ENCODE peak calls at places on chromosomes 4 and X, in five cellular contexts. X is sigmoid colon; V is CD8-positive, alpha-beta memory T cell; B is hepatocyte; R is A549. W is an unnamed sample.

GRCh38 chrX:136736690-136737089 is 44.0 kb downstream of the ARHGEF6 start:
- DNase-seq in R (no peak), B (no peak), X (no peak), V (no peak), W (no peak)

GRCh38 chr4:175951794-175952193 is 113.8 kb upstream of the WDR17 start:
- DNase-seq in V (no peak), B (peak; percentile 66), R (no peak), X (no peak), W (no peak)

GRCh38 chr4:6716018-6716911 is at the start of gene BLOC1S4:
- DNase-seq in B (peak; percentile 95), R (peak; percentile 82), X (peak; percentile 94), V (peak; percentile 92), W (peak; percentile 89)

GRCh38 chrX:153983321-153983729 is 10.8 kb downstream of the TMEM187 start:
- DNase-seq in V (no peak), B (no peak), X (no peak), R (no peak), W (no peak)

GRCh38 chr4:147599764-147600163 is 17.4 kb upstream of the TMEM184C start:
- DNase-seq in V (no peak), R (no peak), B (no peak), X (no peak), W (no peak)

GRCh38 chrX:47321978-47322377 is 48.4 kb upstream of the ZNF157 start:
- DNase-seq in B (no peak), V (no peak), X (peak; percentile 36), R (no peak), W (no peak)

GRCh38 chr4:78652282-78652876 is 100.8 kb downstream of the ANXA3 start:
- DNase-seq in B (no peak), R (no peak), X (no peak), V (no peak), W (no peak)

GRCh38 chrX:13151806-13152510 is 107.5 kb upstream of the FAM9C start:
- DNase-seq in V (peak; percentile 78), B (peak; percentile 43), X (no peak), R (no peak), W (no peak)

GRCh38 chrX:24026403-24026801 is 584 bp downstream of the KLHL15 start:
- DNase-seq in R (peak; percentile 40), X (no peak), B (peak; percentile 41), V (no peak), W (peak; percentile 55)

GRCh38 chrX:2342878-2343277 is 157.9 kb downstream of the DHRSX start:
- DNase-seq in R (no peak), X (no peak), B (no peak), V (no peak), W (no peak)

GRCh38 chrX:16445166-16445752 is 204.7 kb upstream of the S100G start:
- DNase-seq in B (peak; percentile 48), V (peak; percentile 17), X (no peak), R (peak; percentile 15), W (peak; percentile 27)

GRCh38 chr4:95142877-95143412 is 385.2 kb downstream of the BMPR1B start:
- DNase-seq in V (no peak), R (no peak), B (no peak), X (no peak), W (no peak)

GRCh38 chr4:57044996-57045395 is 65.2 kb downstream of the IGFBP7 start:
- DNase-seq in V (no peak), X (no peak), B (no peak), R (no peak), W (no peak)

GRCh38 chrX:153648358-153649177 is 1.6 kb downstream of the DUSP9 start:
- DNase-seq in B (no peak), V (no peak), R (no peak), X (peak; percentile 51), W (no peak)

GRCh38 chr4:81199831-81200230 is 15.2 kb downstream of the PRKG2 start:
- DNase-seq in R (no peak), B (no peak), X (no peak), V (no peak), W (no peak)

GRCh38 chrX:11579856-11580595 is 85.7 kb downstream of the ARHGAP6 start:
- DNase-seq in X (no peak), V (no peak), R (no peak), B (no peak), W (peak; percentile 61)

GRCh38 chr4:5500165-5500564 is 208.2 kb downstream of the EVC2 start:
- DNase-seq in B (no peak), R (peak; percentile 10), V (no peak), X (no peak), W (no peak)

GRCh38 chr4:166527500-166527899 is 654.5 kb downstream of the TLL1 start:
- DNase-seq in B (no peak), V (no peak), R (no peak), X (no peak), W (peak; percentile 6)

GRCh38 chr4:2729533-2729875 is 26.6 kb downstream of the TNIP2 start:
- DNase-seq in V (no peak), R (no peak), B (no peak), X (peak; percentile 29), W (no peak)

GRCh38 chr4:108619372-108620100 is 840 bp upstream of the RPL34 start:
- DNase-seq in B (no peak), X (no peak), R (no peak), V (peak; percentile 13), W (no peak)

GRCh38 chr4:185518494-185518893 is 16.8 kb downstream of the PDLIM3 start:
- DNase-seq in V (no peak), X (no peak), B (no peak), R (no peak), W (no peak)

GRCh38 chr4:159498371-159499115 is 395.7 kb downstream of the RAPGEF2 start:
- DNase-seq in R (no peak), V (no peak), B (no peak), X (no peak), W (no peak)

GRCh38 chrX:69031971-69032391 is 133.3 kb downstream of the PJA1 start:
- DNase-seq in R (no peak), V (no peak), B (no peak), X (no peak), W (no peak)

GRCh38 chr4:100891808-100892207 is 374.0 kb upstream of the EMCN start:
- DNase-seq in X (no peak), V (no peak), R (no peak), B (no peak), W (no peak)

GRCh38 chr4:19615086-19615689 is 636.5 kb upstream of the SLIT2 start:
- DNase-seq in V (no peak), B (no peak), R (no peak), X (no peak), W (no peak)

GRCh38 chr4:128810331-128810870 is 901 bp downstream of the JADE1 start:
- DNase-seq in X (peak; percentile 72), R (peak; percentile 42), V (no peak), B (peak; percentile 51), W (peak; percentile 13)

GRCh38 chr4:78818530-78818929 is 42.4 kb downstream of the BMP2K start:
- DNase-seq in R (no peak), X (no peak), V (no peak), B (no peak), W (no peak)

GRCh38 chrX:38206036-38206435 is 14.6 kb downstream of the SRPX start:
- DNase-seq in B (no peak), R (no peak), X (no peak), V (no peak), W (no peak)

GRCh38 chrX:30806187-30806728 is 82.8 kb downstream of the TAB3 start:
- DNase-seq in X (no peak), R (no peak), B (no peak), V (no peak), W (no peak)

GRCh38 chrX:51361251-51361650 is 28.6 kb downstream of the NUDT10 start:
- DNase-seq in B (no peak), R (no peak), V (no peak), X (no peak), W (no peak)

GRCh38 chr4:54998991-54999390 is 126.4 kb downstream of the KDR start:
- DNase-seq in B (peak; percentile 40), R (no peak), V (no peak), X (no peak), W (no peak)

GRCh38 chr4:15469402-15470148 is at the start of gene CC2D2A:
- DNase-seq in R (peak; percentile 38), X (no peak), V (no peak), B (peak; percentile 53), W (no peak)

GRCh38 chr4:40309250-40309774 is 25.8 kb upstream of the CHRNA9 start:
- DNase-seq in R (peak; percentile 66), X (peak; percentile 89), B (peak; percentile 93), V (peak; percentile 84), W (peak; percentile 82)

GRCh38 chr4:156762851-156763250 is 208.7 kb downstream of the PDGFC start:
- DNase-seq in V (no peak), B (no peak), R (no peak), X (peak; percentile 62), W (no peak)

GRCh38 chrX:39983715-39984114 is 114.0 kb downstream of the BCOR start:
- DNase-seq in X (no peak), R (no peak), B (no peak), V (no peak), W (peak; percentile 86)

GRCh38 chr4:54217642-54218486 is 11.2 kb upstream of the PDGFRA start:
- DNase-seq in B (peak; percentile 92), V (peak; percentile 45), X (peak; percentile 94), R (peak; percentile 61), W (peak; percentile 96)

GRCh38 chr4:26298198-26298950 is 22.4 kb upstream of the RBPJ start:
- DNase-seq in R (no peak), X (no peak), B (no peak), V (no peak), W (peak; percentile 55)

GRCh38 chrX:98956014-98956413 is 1454.1 kb downstream of the PCDH19 start:
- DNase-seq in R (no peak), X (no peak), V (no peak), B (no peak), W (peak; percentile 2)

GRCh38 chrX:132119821-132120220 is 8.0 kb downstream of the FRMD7 start:
- DNase-seq in V (no peak), B (no peak), X (no peak), R (no peak), W (peak; percentile 2)

GRCh38 chrX:132120913-132121312 is 6.9 kb downstream of the FRMD7 start:
- DNase-seq in R (no peak), V (no peak), X (no peak), B (no peak), W (no peak)

GRCh38 chrX:132118361-132118760 is 9.5 kb downstream of the FRMD7 start:
- DNase-seq in X (no peak), B (no peak), V (no peak), R (no peak), W (peak; percentile 30)

GRCh38 chrX:132114607-132115006 is 13.2 kb downstream of the FRMD7 start:
- DNase-seq in X (no peak), B (peak; percentile 16), R (no peak), V (no peak), W (no peak)

GRCh38 chrX:132119283-132119682 is 8.5 kb downstream of the FRMD7 start:
- DNase-seq in V (no peak), B (no peak), R (no peak), X (no peak), W (peak; percentile 60)
- H3K4me3 ChIP-seq in V (no peak overlapping the region), B (no peak overlapping the region), R (no peak overlapping the region), X (no peak overlapping the region), W (peak overlapping the region; percentile 12)

GRCh38 chr4:8410641-8411271 is 29.8 kb downstream of the ACOX3 start:
- DNase-seq in R (peak; percentile 57), X (no peak), B (peak; percentile 80), V (no peak), W (peak; percentile 82)
- H3K27ac ChIP-seq in R (no peak overlapping the region), X (no peak overlapping the region), B (no peak overlapping the region), V (no peak overlapping the region), W (no peak overlapping the region)

GRCh38 chr4:1350169-1350520 is 3.1 kb downstream of the UVSSA start:
- DNase-seq in R (no peak), B (no peak), X (no peak), V (no peak), W (no peak)
- H3K4me3 ChIP-seq in R (no peak overlapping the region), B (no peak overlapping the region), X (no peak overlapping the region), V (no peak overlapping the region), W (no peak overlapping the region)

GRCh38 chr4:91447168-91447567 is 856.6 kb upstream of the GRID2 start:
- DNase-seq in V (no peak), R (no peak), B (no peak), X (no peak), W (no peak)
- H3K27ac ChIP-seq in V (no peak overlapping the region), R (no peak overlapping the region), B (no peak overlapping the region), X (no peak overlapping the region), W (no peak overlapping the region)